ENCODE peak calls at places on chromosomes 1 and 21, in ten cellular contexts. One of them, this sample, is unnamed.
A peak's percentile ranks its signal among the peaks of the same experiment; 100 is the strongest.

GRCh38 chr1:241837901-241838300 is 10.1 kb upstream of the EXO1 start:
- DNase-seq in putamen: no peak
- DNase-seq in H54: no peak
- DNase-seq in KG1: no peak
- DNase-seq in NCI-H1092: no peak
- DNase-seq in colonic mucosa: no peak
- DNase-seq in stimulated activated CD8-positive, alpha-beta memory T cell treated with anti-CD3 and anti-CD28 coated beads, Interleukin-2, amount 100 ng/mL, for 1 hour: no peak
- DNase-seq in activated CD4-positive, alpha-beta T cell treated with anti-CD3 and anti-CD28 coated beads for 24 hours: no peak
- DNase-seq in M059J: peak; percentile 94
- DNase-seq in NK-92 treated with Interleukin-12 subunit alpha and Interleukin-12 subunit beta, amount 100 ng/mL, for 24 hours: no peak
- DNase-seq in this sample: no peak

GRCh38 chr1:162956922-162957321 is 95.9 kb upstream of the CCDC190 start:
- DNase-seq in M059J: peak; percentile 60
- DNase-seq in H54: no peak
- DNase-seq in stimulated activated CD8-positive, alpha-beta memory T cell treated with anti-CD3 and anti-CD28 coated beads, Interleukin-2, amount 100 ng/mL, for 1 hour: no peak
- DNase-seq in colonic mucosa: no peak
- DNase-seq in NCI-H1092: no peak
- DNase-seq in KG1: no peak
- DNase-seq in putamen: no peak
- DNase-seq in activated CD4-positive, alpha-beta T cell treated with anti-CD3 and anti-CD28 coated beads for 24 hours: no peak
- DNase-seq in NK-92 treated with Interleukin-12 subunit alpha and Interleukin-12 subunit beta, amount 100 ng/mL, for 24 hours: no peak
- DNase-seq in this sample: no peak

GRCh38 chr1:211133841-211134669 is at the start of gene KCNH1:
- DNase-seq in KG1: peak; percentile 59
- DNase-seq in stimulated activated CD8-positive, alpha-beta memory T cell treated with anti-CD3 and anti-CD28 coated beads, Interleukin-2, amount 100 ng/mL, for 1 hour: peak; percentile 59
- DNase-seq in putamen: peak; percentile 94
- DNase-seq in NCI-H1092: peak; percentile 87
- DNase-seq in NK-92 treated with Interleukin-12 subunit alpha and Interleukin-12 subunit beta, amount 100 ng/mL, for 24 hours: no peak
- DNase-seq in colonic mucosa: peak; percentile 72
- DNase-seq in activated CD4-positive, alpha-beta T cell treated with anti-CD3 and anti-CD28 coated beads for 24 hours: peak; percentile 77
- DNase-seq in H54: peak; percentile 86
- DNase-seq in M059J: peak; percentile 88
- DNase-seq in this sample: peak; percentile 38

GRCh38 chr1:212938846-212939245 is 11.5 kb upstream of the VASH2 start:
- DNase-seq in NCI-H1092: no peak
- DNase-seq in KG1: no peak
- DNase-seq in M059J: no peak
- DNase-seq in activated CD4-positive, alpha-beta T cell treated with anti-CD3 and anti-CD28 coated beads for 24 hours: no peak
- DNase-seq in H54: no peak
- DNase-seq in colonic mucosa: no peak
- DNase-seq in putamen: no peak
- DNase-seq in NK-92 treated with Interleukin-12 subunit alpha and Interleukin-12 subunit beta, amount 100 ng/mL, for 24 hours: no peak
- DNase-seq in stimulated activated CD8-positive, alpha-beta memory T cell treated with anti-CD3 and anti-CD28 coated beads, Interleukin-2, amount 100 ng/mL, for 1 hour: no peak
- DNase-seq in this sample: no peak

GRCh38 chr1:32501865-32502264 is 37.0 kb downstream of the ZBTB8B start:
- DNase-seq in activated CD4-positive, alpha-beta T cell treated with anti-CD3 and anti-CD28 coated beads for 24 hours: no peak
- DNase-seq in KG1: no peak
- DNase-seq in M059J: no peak
- DNase-seq in putamen: no peak
- DNase-seq in H54: no peak
- DNase-seq in stimulated activated CD8-positive, alpha-beta memory T cell treated with anti-CD3 and anti-CD28 coated beads, Interleukin-2, amount 100 ng/mL, for 1 hour: no peak
- DNase-seq in NCI-H1092: no peak
- DNase-seq in NK-92 treated with Interleukin-12 subunit alpha and Interleukin-12 subunit beta, amount 100 ng/mL, for 24 hours: no peak
- DNase-seq in colonic mucosa: no peak
- DNase-seq in this sample: no peak

GRCh38 chr21:37700641-37701202 is 215.5 kb downstream of the KCNJ6 start:
- DNase-seq in NCI-H1092: peak; percentile 90
- DNase-seq in M059J: peak; percentile 85
- DNase-seq in H54: peak; percentile 89
- DNase-seq in NK-92 treated with Interleukin-12 subunit alpha and Interleukin-12 subunit beta, amount 100 ng/mL, for 24 hours: peak; percentile 18
- DNase-seq in KG1: no peak
- DNase-seq in colonic mucosa: no peak
- DNase-seq in activated CD4-positive, alpha-beta T cell treated with anti-CD3 and anti-CD28 coated beads for 24 hours: no peak
- DNase-seq in stimulated activated CD8-positive, alpha-beta memory T cell treated with anti-CD3 and anti-CD28 coated beads, Interleukin-2, amount 100 ng/mL, for 1 hour: no peak
- DNase-seq in putamen: peak; percentile 12
- DNase-seq in this sample: peak; percentile 82

GRCh38 chr1:156641761-156642264 is at the start of gene BCAN:
- DNase-seq in stimulated activated CD8-positive, alpha-beta memory T cell treated with anti-CD3 and anti-CD28 coated beads, Interleukin-2, amount 100 ng/mL, for 1 hour: no peak
- DNase-seq in NK-92 treated with Interleukin-12 subunit alpha and Interleukin-12 subunit beta, amount 100 ng/mL, for 24 hours: no peak
- DNase-seq in NCI-H1092: no peak
- DNase-seq in KG1: no peak
- DNase-seq in colonic mucosa: no peak
- DNase-seq in putamen: peak; percentile 69
- DNase-seq in activated CD4-positive, alpha-beta T cell treated with anti-CD3 and anti-CD28 coated beads for 24 hours: no peak
- DNase-seq in H54: no peak
- DNase-seq in M059J: no peak
- DNase-seq in this sample: peak; percentile 35

GRCh38 chr1:65593516-65593915 is 173.0 kb downstream of the LEPR start:
- DNase-seq in putamen: no peak
- DNase-seq in colonic mucosa: no peak
- DNase-seq in KG1: no peak
- DNase-seq in M059J: no peak
- DNase-seq in H54: no peak
- DNase-seq in activated CD4-positive, alpha-beta T cell treated with anti-CD3 and anti-CD28 coated beads for 24 hours: no peak
- DNase-seq in stimulated activated CD8-positive, alpha-beta memory T cell treated with anti-CD3 and anti-CD28 coated beads, Interleukin-2, amount 100 ng/mL, for 1 hour: no peak
- DNase-seq in NCI-H1092: no peak
- DNase-seq in NK-92 treated with Interleukin-12 subunit alpha and Interleukin-12 subunit beta, amount 100 ng/mL, for 24 hours: no peak
- DNase-seq in this sample: no peak

GRCh38 chr1:187338762-187339412 is 510.1 kb downstream of the PLA2G4A start:
- DNase-seq in putamen: no peak
- DNase-seq in M059J: no peak
- DNase-seq in NK-92 treated with Interleukin-12 subunit alpha and Interleukin-12 subunit beta, amount 100 ng/mL, for 24 hours: no peak
- DNase-seq in activated CD4-positive, alpha-beta T cell treated with anti-CD3 and anti-CD28 coated beads for 24 hours: no peak
- DNase-seq in NCI-H1092: no peak
- DNase-seq in stimulated activated CD8-positive, alpha-beta memory T cell treated with anti-CD3 and anti-CD28 coated beads, Interleukin-2, amount 100 ng/mL, for 1 hour: no peak
- DNase-seq in colonic mucosa: no peak
- DNase-seq in H54: no peak
- DNase-seq in KG1: no peak
- DNase-seq in this sample: no peak

GRCh38 chr1:19854866-19855265 is 27.3 kb upstream of the OTUD3 start:
- DNase-seq in putamen: no peak
- DNase-seq in activated CD4-positive, alpha-beta T cell treated with anti-CD3 and anti-CD28 coated beads for 24 hours: no peak
- DNase-seq in KG1: no peak
- DNase-seq in colonic mucosa: no peak
- DNase-seq in NCI-H1092: no peak
- DNase-seq in M059J: no peak
- DNase-seq in NK-92 treated with Interleukin-12 subunit alpha and Interleukin-12 subunit beta, amount 100 ng/mL, for 24 hours: no peak
- DNase-seq in H54: no peak
- DNase-seq in stimulated activated CD8-positive, alpha-beta memory T cell treated with anti-CD3 and anti-CD28 coated beads, Interleukin-2, amount 100 ng/mL, for 1 hour: no peak
- DNase-seq in this sample: no peak

GRCh38 chr1:101166583-101167120 is 70.2 kb upstream of the S1PR1 start:
- DNase-seq in KG1: no peak
- DNase-seq in colonic mucosa: no peak
- DNase-seq in NK-92 treated with Interleukin-12 subunit alpha and Interleukin-12 subunit beta, amount 100 ng/mL, for 24 hours: no peak
- DNase-seq in activated CD4-positive, alpha-beta T cell treated with anti-CD3 and anti-CD28 coated beads for 24 hours: no peak
- DNase-seq in H54: no peak
- DNase-seq in putamen: no peak
- DNase-seq in NCI-H1092: no peak
- DNase-seq in M059J: peak; percentile 30
- DNase-seq in stimulated activated CD8-positive, alpha-beta memory T cell treated with anti-CD3 and anti-CD28 coated beads, Interleukin-2, amount 100 ng/mL, for 1 hour: no peak
- DNase-seq in this sample: no peak

GRCh38 chr21:35491114-35491513 is 442.0 kb upstream of the RUNX1 start:
- DNase-seq in colonic mucosa: no peak
- DNase-seq in activated CD4-positive, alpha-beta T cell treated with anti-CD3 and anti-CD28 coated beads for 24 hours: no peak
- DNase-seq in H54: no peak
- DNase-seq in M059J: no peak
- DNase-seq in NK-92 treated with Interleukin-12 subunit alpha and Interleukin-12 subunit beta, amount 100 ng/mL, for 24 hours: no peak
- DNase-seq in putamen: no peak
- DNase-seq in KG1: no peak
- DNase-seq in stimulated activated CD8-positive, alpha-beta memory T cell treated with anti-CD3 and anti-CD28 coated beads, Interleukin-2, amount 100 ng/mL, for 1 hour: no peak
- DNase-seq in NCI-H1092: no peak
- DNase-seq in this sample: no peak

This sample was measured in NCI-H748 treated with DMSO at 0.1 percent for 48 hours.